ENCODE peak calls at places on chromosomes 13 and 19, in seven cellular contexts. B, K, V, G, R, D and A are unnamed samples.
A peak's percentile ranks its signal among the peaks of the same experiment; 100 is the strongest.

GRCh38 chr13:80973721-80974120 is 632.8 kb upstream of the SPRY2 start:
- DNase-seq in V (no peak), R (no peak), K (no peak), B (no peak), D (no peak), G (no peak), A (no peak)

GRCh38 chr13:43831088-43831487 is 44.3 kb upstream of the ENOX1 start:
- DNase-seq in V (no peak), K (peak; percentile 55), B (no peak), D (no peak), R (peak; percentile 48), G (no peak), A (no peak)

GRCh38 chr13:51643114-51643881 is 59.0 kb downstream of the WDFY2 start:
- DNase-seq in D (no peak), V (no peak), B (no peak), G (no peak), K (peak; percentile 81), R (peak; percentile 94), A (no peak)

GRCh38 chr19:58275564-58275963 is 3.2 kb upstream of the ZNF8 start:
- DNase-seq in K (no peak), R (no peak), V (no peak), G (no peak), D (no peak), B (no peak), A (no peak)

GRCh38 chr13:35283856-35284255 is 192.6 kb downstream of the MAB21L1 start:
- DNase-seq in K (peak; percentile 5), B (no peak), V (no peak), R (peak; percentile 15), G (no peak), D (no peak), A (no peak)

GRCh38 chr19:55656552-55656951 is 1.7 kb downstream of the U2AF2 start:
- DNase-seq in K (no peak), D (no peak), B (no peak), G (no peak), R (no peak), V (no peak), A (no peak)

GRCh38 chr13:31965361-31966066 is 66.1 kb upstream of the FRY start:
- DNase-seq in K (peak; percentile 43), D (peak; percentile 84), B (no peak), G (no peak), R (peak; percentile 60), V (no peak), A (no peak)

GRCh38 chr13:100941811-100942361 is 267.3 kb upstream of the TMTC4 start:
- DNase-seq in K (no peak), G (no peak), B (no peak), V (no peak), R (no peak), D (no peak), A (no peak)

GRCh38 chr13:40442191-40442590 is 224.2 kb downstream of the FOXO1 start:
- DNase-seq in D (no peak), R (no peak), B (no peak), G (no peak), K (no peak), V (no peak), A (no peak)
- H3K4me1 ChIP-seq in D (peaks cover 13% of the 10 kb centered on the region), R (peaks cover 10% of the 10 kb centered on the region), B (no peaks in the 10 kb centered on the region), G (peaks cover 95% of the 10 kb centered on the region), K (no peaks in the 10 kb centered on the region), V (peaks cover 86% of the 10 kb centered on the region), A (peaks cover 62% of the 10 kb centered on the region)

GRCh38 chr19:41278478-41278877 is 14.3 kb downstream of the HNRNPUL1 start:
- DNase-seq in B (no peak), G (no peak), R (no peak), V (no peak), D (no peak), K (no peak), A (no peak)

GRCh38 chr19:41276231-41276630 is 12.1 kb downstream of the HNRNPUL1 start:
- DNase-seq in K (peak; percentile 11), V (no peak), D (no peak), R (peak; percentile 20), B (no peak), G (no peak), A (no peak)

GRCh38 chr19:41269571-41269970 is 5.4 kb downstream of the HNRNPUL1 start:
- DNase-seq in R (no peak), G (no peak), B (no peak), D (no peak), V (no peak), K (no peak), A (no peak)

GRCh38 chr19:41269055-41269454 is 4.9 kb downstream of the HNRNPUL1 start:
- DNase-seq in G (no peak), B (no peak), D (no peak), K (no peak), V (no peak), R (no peak), A (no peak)

GRCh38 chr19:41273076-41273475 is 8.9 kb downstream of the HNRNPUL1 start:
- DNase-seq in R (no peak), V (no peak), B (no peak), G (no peak), K (no peak), D (no peak), A (no peak)
- H3K36me3 ChIP-seq in R (peaks cover 92% of the 10 kb centered on the region), V (peaks cover 36% of the 10 kb centered on the region), B (peaks cover 33% of the 10 kb centered on the region), G (peaks cover 99% of the 10 kb centered on the region), K (peaks cover 33% of the 10 kb centered on the region), D (peaks cover 51% of the 10 kb centered on the region), A (peaks cover 100% of the 10 kb centered on the region)

GRCh38 chr19:49916839-49917733 is 11.9 kb upstream of the ATF5 start:
- DNase-seq in V (no peak), R (no peak), B (no peak), G (no peak), K (no peak), D (no peak), A (no peak)

GRCh38 chr19:49913720-49914119 is 15.3 kb upstream of the ATF5 start:
- DNase-seq in K (no peak), D (no peak), B (no peak), G (no peak), R (no peak), V (no peak), A (no peak)

GRCh38 chr19:49912965-49913685 is 15.9 kb upstream of the ATF5 start:
- DNase-seq in V (no peak), G (no peak), R (no peak), B (no peak), D (no peak), K (no peak), A (no peak)

GRCh38 chr19:49918089-49918488 is 10.9 kb upstream of the ATF5 start:
- DNase-seq in V (no peak), K (no peak), D (no peak), G (no peak), B (no peak), R (no peak), A (no peak)

GRCh38 chr19:49915271-49915670 is 13.7 kb upstream of the ATF5 start:
- DNase-seq in V (no peak), K (no peak), D (no peak), G (no peak), B (no peak), R (no peak), A (no peak)
- H3K4me1 ChIP-seq in V (peaks cover 13% of the 10 kb centered on the region), K (no peaks in the 10 kb centered on the region), D (peaks cover 41% of the 10 kb centered on the region), G (peaks cover 14% of the 10 kb centered on the region), B (no peaks in the 10 kb centered on the region), R (no peaks in the 10 kb centered on the region), A (no peaks in the 10 kb centered on the region)

DNA sequence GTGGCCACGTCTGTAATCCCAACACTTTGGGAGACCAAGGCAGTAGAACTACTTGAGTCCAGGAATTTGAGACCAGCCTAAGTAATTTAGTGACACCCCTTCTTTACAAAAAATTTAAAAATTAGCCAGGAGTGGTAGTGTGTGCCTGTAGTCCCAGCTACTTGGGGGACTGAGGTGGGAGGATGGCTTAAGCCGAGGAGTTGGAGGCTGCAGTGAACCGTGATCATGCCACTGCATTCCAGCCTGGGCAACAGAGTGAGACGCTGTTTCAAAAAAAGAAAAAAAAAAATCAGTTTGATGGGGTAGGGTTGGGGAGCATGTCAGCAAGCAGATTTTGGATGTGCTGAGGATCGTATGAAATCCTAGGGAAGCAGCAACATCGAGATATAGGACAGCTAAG is 4.2 kb downstream of the CEACAM19 start:
- DNase-seq in D (no peak), R (no peak), V (no peak), G (no peak), K (no peak), B (no peak), A (no peak)
- H3K36me3 ChIP-seq in D (no peaks in the 10 kb centered on the region), R (no peaks in the 10 kb centered on the region), V (no peaks in the 10 kb centered on the region), G (no peaks in the 10 kb centered on the region), K (peaks cover 8% of the 10 kb centered on the region), B (no peaks in the 10 kb centered on the region), A (peaks cover 8% of the 10 kb centered on the region)

GRCh38 chr19:49764341-49764740 is 1.2 kb upstream of the TSKS start:
- DNase-seq in B (no peak), D (no peak), K (no peak), V (no peak), G (no peak), R (no peak), A (no peak)

GRCh38 chr19:49767380-49767779 is 579 bp downstream of the AP2A1 start:
- DNase-seq in R (peak; percentile 48), D (no peak), B (no peak), K (no peak), V (no peak), G (no peak), A (no peak)

GRCh38 chr19:49767967-49768581 is 1.3 kb downstream of the AP2A1 start:
- DNase-seq in D (no peak), G (no peak), V (no peak), K (no peak), B (no peak), R (peak; percentile 45), A (no peak)

GRCh38 chr19:49766938-49767315 is at the start of gene AP2A1:
- DNase-seq in V (no peak), R (no peak), G (no peak), B (no peak), K (no peak), D (no peak), A (no peak)

GRCh38 chr19:49766007-49766937 is 529 bp upstream of the AP2A1 start:
- DNase-seq in B (peak; percentile 96), G (peak; percentile 100), V (peak; percentile 100), D (peak; percentile 100), K (peak; percentile 100), R (peak; percentile 100), A (peak; percentile 100)
- H3K4me1 ChIP-seq in B (peaks cover 14% of the 10 kb centered on the region), G (peaks cover 17% of the 10 kb centered on the region), V (peaks cover 43% of the 10 kb centered on the region), D (peaks cover 15% of the 10 kb centered on the region), K (peaks cover 9% of the 10 kb centered on the region), R (peaks cover 27% of the 10 kb centered on the region), A (no peaks in the 10 kb centered on the region)

DNA sequence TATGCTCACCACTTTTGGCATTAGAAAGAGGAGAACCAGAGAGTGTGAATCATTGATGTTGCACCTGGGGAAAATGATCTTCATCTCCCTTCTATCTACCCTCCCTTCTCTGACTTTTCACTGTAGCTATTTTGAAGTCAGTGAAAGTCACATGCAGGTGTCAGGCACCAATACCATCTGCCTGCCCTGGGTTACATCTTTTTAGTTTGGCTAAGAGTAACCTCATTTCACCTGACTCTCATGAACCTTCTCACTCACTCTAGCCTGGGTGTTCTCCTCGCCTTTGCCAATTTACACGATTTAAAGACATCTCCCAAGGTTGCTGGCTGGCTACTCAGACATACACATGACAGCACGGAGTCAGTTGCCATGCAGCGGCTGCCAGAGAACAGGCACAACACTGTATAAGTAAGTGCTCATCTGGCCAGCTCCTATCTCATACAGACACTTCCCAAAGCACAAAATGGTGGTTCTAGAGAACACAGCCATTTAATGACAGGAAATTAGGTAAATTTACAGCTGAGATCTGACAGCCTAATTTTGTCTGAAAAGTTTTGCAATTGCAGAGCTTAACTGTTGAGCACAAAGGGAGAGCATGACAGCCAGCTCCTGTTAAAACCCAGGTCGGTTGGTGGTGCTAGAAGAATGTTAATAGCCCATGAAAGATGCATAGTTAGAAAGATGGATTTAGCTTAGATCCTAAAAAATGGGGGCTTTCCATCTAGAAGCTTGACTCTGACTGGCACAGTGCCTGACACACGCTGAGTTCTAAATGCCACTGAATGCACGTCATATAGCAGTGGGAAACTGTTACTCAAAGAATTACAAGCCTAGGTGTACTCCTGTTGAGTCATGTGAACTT is 32.5 kb downstream of the LCP1 start:
- DNase-seq in G (no peak), V (no peak), D (no peak), R (peak; percentile 32), K (no peak), B (no peak), A (no peak)
- H3K36me3 ChIP-seq in G (peaks cover 97% of the 10 kb centered on the region), V (no peaks in the 10 kb centered on the region), D (peaks cover 31% of the 10 kb centered on the region), R (no peaks in the 10 kb centered on the region), K (no peaks in the 10 kb centered on the region), B (no peaks in the 10 kb centered on the region), A (no peaks in the 10 kb centered on the region)